ENCODE peak calls at places on chromosome 10, in four cellular contexts. D, I, L and W are unnamed samples.
A peak's percentile ranks its signal among the peaks of the same experiment; 100 is the strongest.

GRCh38 chr10:113002449-113002777 is 52.4 kb downstream of the TCF7L2 start:
- DNase-seq in D (no peak), I (no peak), L (no peak), W (no peak)

GRCh38 chr10:129775681-129776080 is 188.4 kb downstream of the EBF3 start:
- DNase-seq in D (no peak), I (no peak), L (no peak), W (peak; percentile 64)

GRCh38 chr10:34252111-34252510 is 563.0 kb downstream of the PARD3 start:
- DNase-seq in D (no peak), I (no peak), L (no peak), W (no peak)

GRCh38 chr10:74681917-74682627 is 144.3 kb upstream of the KAT6B start:
- DNase-seq in D (no peak), I (no peak), L (no peak), W (no peak)

GRCh38 chr10:85003083-85003482 is 674.7 kb downstream of the CCSER2 start:
- DNase-seq in D (no peak), I (no peak), L (no peak), W (no peak)

GRCh38 chr10:14588084-14588937 is 186.4 kb downstream of the FAM107B start:
- DNase-seq in D (no peak), I (no peak), L (no peak), W (no peak)

GRCh38 chr10:73401636-73402035 is 12.2 kb downstream of the ANXA7 start:
- DNase-seq in D (no peak), I (no peak), L (no peak), W (no peak)

GRCh38 chr10:124220547-124220946 is 127.1 kb upstream of the CHST15 start:
- DNase-seq in D (no peak), I (no peak), L (no peak), W (no peak)

GRCh38 chr10:31099101-31099500 is 67.4 kb upstream of the ZNF438 start:
- DNase-seq in D (no peak), I (no peak), L (no peak), W (no peak)

GRCh38 chr10:92615515-92615914 is 22.6 kb downstream of the KIF11 start:
- DNase-seq in D (no peak), I (no peak), L (no peak), W (no peak)

GRCh38 chr10:58952162-58952561 is 224.3 kb upstream of the PHYHIPL start:
- DNase-seq in D (no peak), I (no peak), L (no peak), W (no peak)

GRCh38 chr10:65581426-65582026 is 1344.3 kb upstream of the LRRTM3 start:
- DNase-seq in D (no peak), I (no peak), L (no peak), W (no peak)

GRCh38 chr10:21318768-21319167 is 206.7 kb downstream of the SKIDA1 start:
- DNase-seq in D (no peak), I (no peak), L (no peak), W (no peak)

GRCh38 chr10:129796611-129797420 is 167.3 kb downstream of the EBF3 start:
- DNase-seq in D (no peak), I (no peak), L (no peak), W (peak; percentile 36)

GRCh38 chr10:1643161-1643910 is 94.0 kb downstream of the ADARB2 start:
- DNase-seq in D (no peak), I (peak; percentile 91), L (no peak), W (peak; percentile 69)

GRCh38 chr10:69838853-69839252 is 37.1 kb downstream of the COL13A1 start:
- DNase-seq in D (no peak), I (no peak), L (no peak), W (no peak)